ENCODE peak calls at places on chromosomes 11 and 22, in seven cellular contexts. One of them, this sample, is unnamed. For H3K9me3, the result is how much of the 10 kb centered on the place peaks cover.

GRCh38 chr11:18144243-18144642 is 11.9 kb downstream of the MRGPRX3 start:
- DNase-seq in upper lobe of right lung: no peak
- DNase-seq in heart left ventricle: no peak
- DNase-seq in cardiac muscle cell: no peak
- DNase-seq in right lobe of liver: no peak
- DNase-seq in H1: no peak
- DNase-seq in neural progenitor cell: no peak
- DNase-seq in this sample: no peak

GRCh38 chr11:124823512-124824376 is 23.5 kb upstream of the MSANTD2 start:
- DNase-seq in right lobe of liver: no peak
- DNase-seq in upper lobe of right lung: peak
- DNase-seq in heart left ventricle: no peak
- DNase-seq in neural progenitor cell: no peak
- DNase-seq in H1: no peak
- DNase-seq in cardiac muscle cell: no peak
- DNase-seq in this sample: no peak

GRCh38 chr11:204587-205109 is 2.6 kb downstream of the BET1L start:
- DNase-seq in H1: no peak
- DNase-seq in neural progenitor cell: no peak
- DNase-seq in right lobe of liver: peak
- DNase-seq in heart left ventricle: no peak
- DNase-seq in upper lobe of right lung: peak
- DNase-seq in cardiac muscle cell: no peak
- DNase-seq in this sample: no peak

GRCh38 chr11:34620820-34621792 is at the start of gene EHF:
- DNase-seq in neural progenitor cell: no peak
- DNase-seq in right lobe of liver: no peak
- DNase-seq in cardiac muscle cell: no peak
- DNase-seq in H1: no peak
- DNase-seq in heart left ventricle: no peak
- DNase-seq in upper lobe of right lung: no peak
- DNase-seq in this sample: no peak

GRCh38 chr11:114195981-114196731 is 100.0 kb upstream of the NNMT start:
- DNase-seq in neural progenitor cell: no peak
- DNase-seq in right lobe of liver: no peak
- DNase-seq in upper lobe of right lung: no peak
- DNase-seq in cardiac muscle cell: no peak
- DNase-seq in heart left ventricle: no peak
- DNase-seq in H1: no peak
- DNase-seq in this sample: peak

GRCh38 chr11:95985174-95985808 is 61.4 kb upstream of the MTMR2 start:
- DNase-seq in H1: no peak
- DNase-seq in upper lobe of right lung: no peak
- DNase-seq in cardiac muscle cell: peak
- DNase-seq in neural progenitor cell: no peak
- DNase-seq in right lobe of liver: no peak
- DNase-seq in heart left ventricle: no peak
- DNase-seq in this sample: no peak

GRCh38 chr11:35526370-35526792 is 965 bp upstream of the PAMR1 start:
- DNase-seq in right lobe of liver: no peak
- DNase-seq in neural progenitor cell: peak
- DNase-seq in H1: no peak
- DNase-seq in upper lobe of right lung: no peak
- DNase-seq in heart left ventricle: no peak
- DNase-seq in cardiac muscle cell: no peak
- DNase-seq in this sample: no peak

GRCh38 chr11:100739636-100740035 is 52.5 kb downstream of the ARHGAP42 start:
- DNase-seq in neural progenitor cell: peak
- DNase-seq in right lobe of liver: no peak
- DNase-seq in H1: no peak
- DNase-seq in heart left ventricle: peak
- DNase-seq in cardiac muscle cell: peak
- DNase-seq in upper lobe of right lung: no peak
- DNase-seq in this sample: no peak

GRCh38 chr11:62472063-62472884 is 53.4 kb downstream of the SCGB1A1 start:
- DNase-seq in H1: no peak
- DNase-seq in heart left ventricle: no peak
- DNase-seq in neural progenitor cell: no peak
- DNase-seq in upper lobe of right lung: no peak
- DNase-seq in right lobe of liver: no peak
- DNase-seq in cardiac muscle cell: peak
- DNase-seq in this sample: no peak

GRCh38 chr11:2175659-2176058 is 4.0 kb upstream of the TH start:
- DNase-seq in cardiac muscle cell: peak
- DNase-seq in right lobe of liver: no peak
- DNase-seq in H1: no peak
- DNase-seq in upper lobe of right lung: no peak
- DNase-seq in heart left ventricle: no peak
- DNase-seq in neural progenitor cell: no peak
- DNase-seq in this sample: no peak

GRCh38 chr11:57776101-57776511 is 14.5 kb downstream of the CTNND1 start:
- DNase-seq in right lobe of liver: no peak
- DNase-seq in upper lobe of right lung: no peak
- DNase-seq in neural progenitor cell: peak
- DNase-seq in heart left ventricle: peak
- DNase-seq in cardiac muscle cell: peak
- DNase-seq in H1: no peak
- DNase-seq in this sample: no peak

GRCh38 chr11:46162700-46163099 is 41.4 kb upstream of the PHF21A start:
- DNase-seq in H1: no peak
- DNase-seq in cardiac muscle cell: no peak
- DNase-seq in upper lobe of right lung: no peak
- DNase-seq in heart left ventricle: no peak
- DNase-seq in right lobe of liver: no peak
- DNase-seq in neural progenitor cell: no peak
- DNase-seq in this sample: no peak

GRCh38 chr11:100686476-100686875 is 612 bp upstream of the ARHGAP42 start:
- DNase-seq in H1: no peak
- DNase-seq in heart left ventricle: no peak
- DNase-seq in neural progenitor cell: peak
- DNase-seq in upper lobe of right lung: no peak
- DNase-seq in cardiac muscle cell: no peak
- DNase-seq in right lobe of liver: no peak
- DNase-seq in this sample: no peak

GRCh38 chr11:119433369-119433749 is 10.4 kb upstream of the THY1 start:
- DNase-seq in upper lobe of right lung: no peak
- DNase-seq in heart left ventricle: no peak
- DNase-seq in neural progenitor cell: no peak
- DNase-seq in H1: no peak
- DNase-seq in cardiac muscle cell: peak
- DNase-seq in right lobe of liver: no peak
- DNase-seq in this sample: no peak

GRCh38 chr11:23976776-23977380 is 520.0 kb upstream of the LUZP2 start:
- DNase-seq in upper lobe of right lung: no peak
- DNase-seq in right lobe of liver: no peak
- DNase-seq in neural progenitor cell: no peak
- DNase-seq in H1: no peak
- DNase-seq in cardiac muscle cell: peak
- DNase-seq in heart left ventricle: no peak
- DNase-seq in this sample: no peak

GRCh38 chr11:33383075-33383919 is 126.1 kb downstream of the HIPK3 start:
- DNase-seq in H1: no peak
- DNase-seq in right lobe of liver: no peak
- DNase-seq in neural progenitor cell: no peak
- DNase-seq in heart left ventricle: no peak
- DNase-seq in upper lobe of right lung: no peak
- DNase-seq in cardiac muscle cell: no peak
- DNase-seq in this sample: no peak

GRCh38 chr11:47412152-47412746 is 3.9 kb downstream of the SLC39A13 start:
- DNase-seq in neural progenitor cell: peak
- DNase-seq in right lobe of liver: no peak
- DNase-seq in upper lobe of right lung: peak
- DNase-seq in H1: no peak
- DNase-seq in cardiac muscle cell: peak
- DNase-seq in heart left ventricle: peak
- DNase-seq in this sample: no peak

GRCh38 chr11:121206810-121207209 is 85.8 kb upstream of the SC5D start:
- DNase-seq in H1: no peak
- DNase-seq in cardiac muscle cell: no peak
- DNase-seq in right lobe of liver: no peak
- DNase-seq in heart left ventricle: no peak
- DNase-seq in neural progenitor cell: no peak
- DNase-seq in upper lobe of right lung: no peak
- DNase-seq in this sample: no peak

GRCh38 chr22:17754233-17754925 is 19.9 kb downstream of the BID start:
- DNase-seq in cardiac muscle cell: no peak
- DNase-seq in upper lobe of right lung: no peak
- DNase-seq in H1: no peak
- DNase-seq in heart left ventricle: peak
- DNase-seq in right lobe of liver: no peak
- DNase-seq in neural progenitor cell: peak
- DNase-seq in this sample: no peak

GRCh38 chr11:45163956-45164575 is 17.6 kb downstream of the PRDM11 start:
- DNase-seq in neural progenitor cell: no peak
- DNase-seq in upper lobe of right lung: peak
- DNase-seq in heart left ventricle: peak
- DNase-seq in right lobe of liver: no peak
- DNase-seq in H1: no peak
- DNase-seq in cardiac muscle cell: no peak
- DNase-seq in this sample: no peak

GRCh38 chr22:47380692-47381091 is 618.2 kb downstream of the TBC1D22A start:
- DNase-seq in heart left ventricle: no peak
- DNase-seq in upper lobe of right lung: no peak
- DNase-seq in right lobe of liver: peak
- DNase-seq in H1: no peak
- DNase-seq in neural progenitor cell: no peak
- DNase-seq in cardiac muscle cell: no peak
- DNase-seq in this sample: no peak
- H3K9me3 ChIP-seq in heart left ventricle: under half
- H3K9me3 ChIP-seq in upper lobe of right lung: under half
- H3K9me3 ChIP-seq in right lobe of liver: under half
- H3K9me3 ChIP-seq in H1: half or more
- H3K9me3 ChIP-seq in neural progenitor cell: under half
- H3K9me3 ChIP-seq in cardiac muscle cell: under half
- H3K9me3 ChIP-seq in this sample: under half

GRCh38 chr22:48944433-48944755 is 883.3 kb downstream of the BRD1 start:
- DNase-seq in upper lobe of right lung: no peak
- DNase-seq in heart left ventricle: no peak
- DNase-seq in cardiac muscle cell: no peak
- DNase-seq in right lobe of liver: no peak
- DNase-seq in neural progenitor cell: no peak
- DNase-seq in H1: no peak
- DNase-seq in this sample: no peak
- H3K9me3 ChIP-seq in upper lobe of right lung: under half
- H3K9me3 ChIP-seq in heart left ventricle: under half
- H3K9me3 ChIP-seq in cardiac muscle cell: under half
- H3K9me3 ChIP-seq in right lobe of liver: under half
- H3K9me3 ChIP-seq in neural progenitor cell: under half
- H3K9me3 ChIP-seq in H1: under half
- H3K9me3 ChIP-seq in this sample: under half

DNA sequence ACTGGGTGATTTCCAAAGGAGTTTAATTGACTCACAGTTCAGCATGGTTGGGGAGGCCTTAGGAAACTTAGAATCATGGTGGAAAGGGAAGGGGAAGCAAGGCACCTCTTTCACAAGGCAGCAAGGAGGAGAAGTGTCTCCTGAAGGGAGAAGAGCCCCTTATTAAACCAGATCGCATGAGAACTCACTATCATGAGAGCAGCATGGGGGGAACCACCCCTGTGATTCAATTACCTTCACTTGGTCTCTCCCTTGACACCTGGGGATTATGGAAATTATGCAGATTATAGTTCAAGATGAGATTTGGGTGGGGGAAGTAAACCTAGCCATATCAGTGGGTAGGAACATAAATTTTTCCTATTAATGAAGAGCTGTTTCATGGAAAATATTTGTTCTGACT is 488.5 kb downstream of the ETS1 start:
- DNase-seq in H1: no peak
- DNase-seq in heart left ventricle: no peak
- DNase-seq in upper lobe of right lung: no peak
- DNase-seq in cardiac muscle cell: no peak
- DNase-seq in neural progenitor cell: no peak
- DNase-seq in right lobe of liver: no peak
- DNase-seq in this sample: no peak
- H3K9me3 ChIP-seq in H1: under half
- H3K9me3 ChIP-seq in heart left ventricle: under half
- H3K9me3 ChIP-seq in upper lobe of right lung: under half
- H3K9me3 ChIP-seq in cardiac muscle cell: under half
- H3K9me3 ChIP-seq in neural progenitor cell: under half
- H3K9me3 ChIP-seq in right lobe of liver: under half
- H3K9me3 ChIP-seq in this sample: under half

DNA sequence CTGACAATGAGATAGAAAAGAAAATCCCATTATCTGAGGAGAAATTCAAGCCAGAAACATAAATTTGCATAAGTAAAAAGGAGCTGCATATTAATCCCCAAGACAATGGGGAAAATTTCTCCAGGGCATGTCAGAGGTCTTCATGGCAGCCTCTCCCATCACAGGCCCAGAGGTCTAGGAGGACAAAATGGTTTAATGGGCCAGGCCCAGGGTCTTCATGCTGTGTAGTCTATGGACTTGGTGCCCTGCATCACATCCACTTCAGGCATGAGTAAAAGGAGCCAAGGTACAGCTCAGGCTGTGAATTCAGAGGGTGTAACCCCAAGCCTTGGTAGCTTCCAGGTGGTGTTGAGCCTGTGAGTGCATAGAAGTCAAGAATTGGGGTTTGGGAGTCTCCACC is 1097.2 kb upstream of the RAG2 start:
- DNase-seq in upper lobe of right lung: no peak
- DNase-seq in heart left ventricle: no peak
- DNase-seq in H1: no peak
- DNase-seq in right lobe of liver: no peak
- DNase-seq in cardiac muscle cell: no peak
- DNase-seq in neural progenitor cell: no peak
- DNase-seq in this sample: no peak
- H3K9me3 ChIP-seq in upper lobe of right lung: under half
- H3K9me3 ChIP-seq in heart left ventricle: under half
- H3K9me3 ChIP-seq in H1: under half
- H3K9me3 ChIP-seq in right lobe of liver: under half
- H3K9me3 ChIP-seq in cardiac muscle cell: under half
- H3K9me3 ChIP-seq in neural progenitor cell: under half
- H3K9me3 ChIP-seq in this sample: under half

DNA sequence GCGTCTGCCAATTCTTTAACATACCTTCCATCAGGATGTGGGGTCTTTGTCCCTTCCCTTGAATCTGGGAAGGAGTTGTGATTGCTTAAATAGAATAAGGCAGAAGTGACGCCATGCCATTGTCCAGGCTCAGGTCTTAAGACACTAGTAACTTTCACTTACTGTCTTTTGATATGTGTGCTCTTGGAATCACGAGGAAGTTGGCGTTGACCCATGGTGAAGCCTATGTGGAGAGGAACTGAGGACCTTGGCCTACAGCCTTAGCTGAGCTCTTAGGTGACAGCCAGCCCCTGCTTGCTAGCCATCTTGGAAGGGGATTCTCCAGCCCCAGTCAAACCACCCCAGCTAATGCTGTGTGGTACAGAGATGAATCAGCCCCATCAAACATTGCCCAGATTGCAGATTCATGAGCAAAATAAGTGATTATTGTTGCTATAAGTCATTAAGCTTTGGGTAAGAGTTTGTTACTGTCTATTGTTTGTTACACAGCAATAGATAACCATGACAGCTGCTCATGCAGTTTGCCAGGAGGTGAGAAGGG is 17.6 kb upstream of the CLPB start:
- DNase-seq in neural progenitor cell: no peak
- DNase-seq in right lobe of liver: no peak
- DNase-seq in upper lobe of right lung: no peak
- DNase-seq in cardiac muscle cell: no peak
- DNase-seq in H1: no peak
- DNase-seq in heart left ventricle: no peak
- DNase-seq in this sample: no peak
- H3K9me3 ChIP-seq in neural progenitor cell: under half
- H3K9me3 ChIP-seq in right lobe of liver: under half
- H3K9me3 ChIP-seq in upper lobe of right lung: under half
- H3K9me3 ChIP-seq in cardiac muscle cell: under half
- H3K9me3 ChIP-seq in H1: under half
- H3K9me3 ChIP-seq in heart left ventricle: under half
- H3K9me3 ChIP-seq in this sample: under half